ENCODE peak calls at places on chromosome 1, in four cellular contexts. I, X, G and T are unnamed samples.

GRCh38 chr1:149903836-149904491 is 4.6 kb downstream of the BOLA1 start:
- DNase-seq in X (no peak), I (no peak), G (no peak), T (no peak)

GRCh38 chr1:54274448-54274847 is 74.5 kb downstream of the MRPL37 start:
- DNase-seq in I (no peak), G (peak), X (no peak), T (peak)

GRCh38 chr1:236979149-236979890 is 24.9 kb downstream of the MT1HL1 start:
- DNase-seq in I (no peak), G (no peak), X (no peak), T (no peak)

GRCh38 chr1:166489670-166490436 is 323.1 kb upstream of the FAM78B start:
- DNase-seq in X (peak), G (peak), I (no peak), T (no peak)

GRCh38 chr1:155139895-155140629 is at the start of gene DPM3:
- DNase-seq in I (peak), X (peak), G (peak), T (peak)

GRCh38 chr1:50735443-50735842 is 224.6 kb downstream of the FAF1 start:
- DNase-seq in I (no peak), G (peak), X (peak), T (no peak)

GRCh38 chr1:206974154-206974553 is 3.9 kb upstream of the FCAMR start:
- DNase-seq in I (no peak), X (no peak), G (no peak), T (no peak)

GRCh38 chr1:50349242-50349565 is 74.0 kb downstream of the DMRTA2 start:
- DNase-seq in X (no peak), I (no peak), G (no peak), T (no peak)

GRCh38 chr1:53501065-53502005 is 42.1 kb downstream of the DMRTB1 start:
- DNase-seq in X (no peak), G (no peak), I (no peak), T (no peak)

GRCh38 chr1:29653034-29653810 is 416.9 kb downstream of the PTPRU start:
- DNase-seq in G (no peak), I (peak), X (no peak), T (no peak)

GRCh38 chr1:165356876-165357275 is 361 bp upstream of the LMX1A start:
- DNase-seq in G (no peak), I (no peak), X (no peak), T (no peak)

GRCh38 chr1:41322835-41323234 is 38.4 kb upstream of the FOXO6 start:
- DNase-seq in G (peak), I (no peak), X (peak), T (peak)

GRCh38 chr1:223402790-223403142 is 9.6 kb downstream of the CCDC185 start:
- DNase-seq in X (no peak), G (no peak), I (no peak), T (no peak)

GRCh38 chr1:31421404-31422040 is 8.5 kb downstream of the SERINC2 start:
- DNase-seq in X (peak), G (no peak), I (no peak), T (no peak)

GRCh38 chr1:246786606-246787238 is 62.5 kb downstream of the SCCPDH start:
- DNase-seq in G (peak), I (no peak), X (peak), T (no peak)

GRCh38 chr1:116168277-116169032 is 57.3 kb downstream of the MAB21L3 start:
- DNase-seq in G (peak), I (no peak), X (no peak), T (peak)

GRCh38 chr1:13817906-13818305 is 117.9 kb downstream of the PRDM2 start:
- DNase-seq in X (no peak), I (no peak), G (no peak), T (no peak)

GRCh38 chr1:8604041-8604942 is 213.1 kb downstream of the RERE start:
- DNase-seq in I (no peak), G (no peak), X (no peak), T (no peak)

GRCh38 chr1:110159160-110159559 is 8.9 kb downstream of the SLC6A17 start:
- DNase-seq in X (no peak), G (no peak), I (no peak), T (no peak)

GRCh38 chr1:54567961-54568360 is 19.9 kb downstream of the ACOT11 start:
- DNase-seq in G (no peak), I (no peak), X (no peak), T (no peak)

GRCh38 chr1:34884961-34885360 is 25.4 kb upstream of the SMIM12 start:
- DNase-seq in G (no peak), I (no peak), X (peak), T (no peak)

GRCh38 chr1:87226341-87226760 is 102.3 kb upstream of the LMO4 start:
- DNase-seq in I (peak), X (no peak), G (peak), T (no peak)

GRCh38 chr1:111669268-111669667 is 49.7 kb downstream of the RAP1A start:
- DNase-seq in I (no peak), X (no peak), G (no peak), T (no peak)

GRCh38 chr1:24015226-24016210 is 35.4 kb upstream of the SRSF10 start:
- DNase-seq in X (no peak), G (no peak), I (no peak), T (no peak)

GRCh38 chr1:87588445-87588844 is 259.8 kb downstream of the LMO4 start:
- DNase-seq in G (no peak), X (no peak), I (no peak), T (no peak)

GRCh38 chr1:20376880-20377494 is 86.3 kb downstream of the VWA5B1 start:
- DNase-seq in G (peak), X (peak), I (no peak), T (peak)

GRCh38 chr1:155938220-155938627 is 3.2 kb upstream of the RXFP4 start:
- DNase-seq in I (no peak), X (peak), G (peak), T (peak)

GRCh38 chr1:29703596-29703995 is 467.3 kb downstream of the PTPRU start:
- DNase-seq in G (peak), I (no peak), X (peak), T (no peak)

GRCh38 chr1:5950994-5951749 is 41.1 kb downstream of the NPHP4 start:
- DNase-seq in I (no peak), X (no peak), G (no peak), T (no peak)

GRCh38 chr1:89987170-89987819 is 7.6 kb upstream of the ZNF326 start:
- DNase-seq in G (peak), X (peak), I (no peak), T (peak)

GRCh38 chr1:55146781-55147180 is 68.4 kb downstream of the USP24 start:
- DNase-seq in X (no peak), G (peak), I (no peak), T (no peak)

GRCh38 chr1:9328681-9329080 is 36.0 kb downstream of the SPSB1 start:
- DNase-seq in X (no peak), I (no peak), G (no peak), T (no peak)

GRCh38 chr1:154750681-154751665 is 119.1 kb downstream of the KCNN3 start:
- DNase-seq in X (no peak), G (no peak), I (no peak), T (no peak)

GRCh38 chr1:187985897-187986654 is 1157.3 kb downstream of the PLA2G4A start:
- DNase-seq in G (no peak), X (no peak), I (no peak), T (no peak)